ENCODE peak calls at places on chromosomes 13 and 19, in six cellular contexts. I, X, M, T, C and V are unnamed samples.

GRCh38 chr13:110713981-110714797 is 689 bp downstream of the ING1 start:
- DNase-seq in I (peak; percentile 23), X (peak; percentile 63), M (peak; percentile 52), T (no peak), C (peak; percentile 67), V (peak; percentile 54)

GRCh38 chr19:35041548-35042055 is at the start of gene HPN:
- DNase-seq in I (peak; percentile 39), X (no peak), M (no peak), T (no peak), C (no peak), V (no peak)

GRCh38 chr13:26425439-26426358 is 131.8 kb upstream of the WASF3 start:
- DNase-seq in I (no peak), X (no peak), M (peak; percentile 68), T (peak; percentile 51), C (no peak), V (no peak)

GRCh38 chr19:46383171-46383815 is 30.1 kb downstream of the CCDC8 start:
- DNase-seq in I (no peak), X (no peak), M (no peak), T (no peak), C (no peak), V (no peak)

GRCh38 chr13:111027481-111028439 is 87.3 kb upstream of the ARHGEF7 start:
- DNase-seq in I (no peak), X (no peak), M (no peak), T (no peak), C (no peak), V (peak; percentile 29)

GRCh38 chr13:36356058-36356457 is 9.9 kb upstream of the SPART start:
- DNase-seq in I (no peak), X (no peak), M (no peak), T (no peak), C (no peak), V (no peak)

GRCh38 chr19:17681505-17682125 is 6.5 kb downstream of the UNC13A start:
- DNase-seq in I (peak; percentile 67), X (peak; percentile 25), M (peak; percentile 43), T (peak; percentile 34), C (peak; percentile 27), V (peak; percentile 50)

GRCh38 chr13:41019027-41019487 is at the start of gene ELF1:
- DNase-seq in I (peak; percentile 23), X (peak; percentile 76), M (peak; percentile 72), T (peak; percentile 65), C (peak; percentile 20), V (peak; percentile 76)

GRCh38 chr13:101552797-101553196 is 100.3 kb downstream of the ITGBL1 start:
- DNase-seq in I (no peak), X (no peak), M (peak; percentile 57), T (peak; percentile 42), C (no peak), V (peak; percentile 30)